ENCODE peak calls at places on chromosomes 3 and 15, in four cellular contexts. C is AG04449, U is A673, D is cardiac muscle cell. Q is an unnamed sample.

GRCh38 chr15:87609909-87610308 is 646.6 kb downstream of the NTRK3 start:
- DNase-seq in D (no peak), U (no peak), C (no peak), Q (no peak)

GRCh38 chr3:175111036-175111435 is 251.9 kb downstream of the NAALADL2 start:
- DNase-seq in U (no peak), D (peak; percentile 51), C (no peak), Q (no peak)

GRCh38 chr15:88909956-88910831 is 3.0 kb downstream of the MFGE8 start:
- DNase-seq in D (no peak), C (no peak), U (no peak), Q (no peak)

GRCh38 chr3:7543294-7543693 is 682.4 kb downstream of the GRM7 start:
- DNase-seq in U (no peak), C (no peak), D (peak; percentile 38), Q (no peak)

GRCh38 chr3:187941135-187941847 is 196.0 kb upstream of the BCL6 start:
- DNase-seq in U (no peak), D (no peak), C (no peak), Q (no peak)

GRCh38 chr15:48393650-48394049 is 62.4 kb downstream of the DUT start:
- DNase-seq in C (no peak), D (peak; percentile 85), U (no peak), Q (no peak)

GRCh38 chr3:86830566-86830965 is 160.4 kb downstream of the VGLL3 start:
- DNase-seq in C (peak; percentile 78), D (peak; percentile 60), U (no peak), Q (peak; percentile 64)

GRCh38 chr15:90557651-90558084 is 27.9 kb downstream of the CRTC3 start:
- DNase-seq in C (no peak), D (peak; percentile 93), U (no peak), Q (peak; percentile 62)

GRCh38 chr3:127454968-127455367 is 135.6 kb downstream of the TPRA1 start:
- DNase-seq in C (no peak), U (no peak), D (no peak), Q (no peak)

GRCh38 chr3:71078199-71078598 is 505.3 kb downstream of the FOXP1 start:
- DNase-seq in C (no peak), U (no peak), D (no peak), Q (no peak)

GRCh38 chr15:31312220-31312619 is 14.4 kb upstream of the KLF13 start:
- DNase-seq in C (no peak), U (no peak), D (no peak), Q (no peak)

GRCh38 chr15:69046781-69047180 is 32.3 kb downstream of the NOX5 start:
- DNase-seq in D (no peak), U (no peak), C (no peak), Q (no peak)

DNA sequence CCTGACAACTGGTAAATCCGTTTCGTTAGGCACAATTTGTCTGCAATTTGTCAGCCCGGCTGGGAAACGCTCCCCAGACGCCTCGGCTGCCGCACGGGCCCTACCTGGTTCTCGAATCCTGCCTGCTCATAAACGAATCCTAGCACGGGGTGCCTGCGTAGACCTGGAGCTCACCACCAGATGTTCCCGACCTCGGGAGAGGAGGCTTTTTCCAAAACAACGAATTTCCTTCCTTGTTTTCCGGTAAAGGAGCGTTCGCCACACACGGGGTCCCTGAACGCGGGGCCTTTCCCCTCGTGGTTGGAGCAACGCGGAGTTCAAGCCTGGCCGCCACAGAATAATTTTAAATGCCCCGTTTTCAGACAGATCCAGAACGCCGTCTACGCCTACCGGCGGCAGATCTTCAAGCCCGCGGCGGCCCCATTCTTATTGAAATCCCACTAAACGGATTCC is 1.1 kb downstream of the GATA2 start:
- DNase-seq in D (no peak), U (peak; percentile 16), C (no peak), Q (no peak)
- H3K4me3 ChIP-seq in D (peak overlapping the region; percentile 31), U (peak overlapping the region; percentile 43), C (peak overlapping the region; percentile 82), Q (no peak overlapping the region)

GRCh38 chr3:123026551-123027291 is 842 bp downstream of the SEMA5B start:
- DNase-seq in U (peak; percentile 14), D (no peak), C (no peak), Q (no peak)

GRCh38 chr3:123027292-123028232 is at the start of gene SEMA5B:
- DNase-seq in D (peak; percentile 26), U (peak; percentile 50), C (no peak), Q (no peak)

GRCh38 chr3:123028233-123028828 is 768 bp upstream of the SEMA5B start:
- DNase-seq in U (peak; percentile 84), C (peak; percentile 28), D (peak; percentile 86), Q (peak; percentile 66)

GRCh38 chr3:123024056-123024455 is 3.5 kb downstream of the SEMA5B start:
- DNase-seq in U (no peak), D (no peak), C (no peak), Q (no peak)

GRCh38 chr3:123025642-123026521 is 1.7 kb downstream of the SEMA5B start:
- DNase-seq in U (peak; percentile 45), D (peak; percentile 26), C (no peak), Q (no peak)
- H3K4me3 ChIP-seq in U (no peak overlapping the region), D (peak overlapping the region; percentile 44), C (no peak overlapping the region), Q (peak overlapping the region; percentile 34)

GRCh38 chr3:42683875-42684593 is 1.3 kb upstream of the KLHL40 start:
- DNase-seq in C (peak; percentile 77), U (peak; percentile 44), D (peak; percentile 92), Q (peak; percentile 29)
- H3K4me3 ChIP-seq in C (no peak overlapping the region), U (no peak overlapping the region), D (no peak overlapping the region), Q (no peak overlapping the region)

DNA sequence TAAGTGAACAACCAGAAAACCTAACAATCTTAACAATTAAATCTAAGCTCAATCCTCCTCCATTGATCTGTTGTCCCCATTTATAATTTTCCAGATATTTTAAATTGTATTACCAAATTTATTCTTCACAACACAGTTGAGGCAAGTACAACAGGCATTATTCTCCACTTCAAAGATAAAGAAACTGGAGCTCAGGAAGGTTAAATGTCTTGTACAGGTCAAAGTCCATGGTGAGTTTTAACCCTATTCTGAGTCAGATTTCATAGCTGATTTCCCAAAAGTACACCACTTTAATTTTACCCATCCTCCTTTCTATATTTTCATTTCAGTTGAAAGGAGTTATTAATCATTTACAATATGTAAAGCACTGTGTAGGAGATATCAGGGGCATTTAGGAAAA is 112.2 kb downstream of the FBXL22 start:
- DNase-seq in C (no peak), D (no peak), U (no peak), Q (no peak)
- H3K4me3 ChIP-seq in C (no peak overlapping the region), D (no peak overlapping the region), U (no peak overlapping the region), Q (no peak overlapping the region)

DNA sequence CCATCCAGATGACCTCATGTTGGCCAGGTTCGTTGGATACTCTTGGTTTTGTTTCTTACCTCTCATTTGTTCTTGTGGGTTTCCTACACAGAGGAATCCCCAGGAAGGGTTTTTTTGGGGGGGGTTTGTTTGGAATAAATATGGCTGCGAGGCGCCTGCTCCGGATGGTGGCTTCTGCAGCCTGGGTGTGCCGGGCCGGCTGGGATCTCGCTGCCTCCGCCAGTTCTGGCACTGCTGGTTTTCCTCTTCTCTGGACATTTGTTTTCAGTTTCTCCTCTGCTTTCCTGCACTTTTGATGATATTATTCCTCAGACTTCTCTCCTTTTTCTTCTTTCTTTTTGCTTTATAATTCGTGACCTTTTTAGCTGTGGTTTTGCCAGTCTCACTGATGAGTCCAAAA is 187.4 kb downstream of the OR4M2 start:
- DNase-seq in D (no peak), U (no peak), C (no peak), Q (no peak)
- H3K4me3 ChIP-seq in D (no peak overlapping the region), U (no peak overlapping the region), C (no peak overlapping the region), Q (no peak overlapping the region)

DNA sequence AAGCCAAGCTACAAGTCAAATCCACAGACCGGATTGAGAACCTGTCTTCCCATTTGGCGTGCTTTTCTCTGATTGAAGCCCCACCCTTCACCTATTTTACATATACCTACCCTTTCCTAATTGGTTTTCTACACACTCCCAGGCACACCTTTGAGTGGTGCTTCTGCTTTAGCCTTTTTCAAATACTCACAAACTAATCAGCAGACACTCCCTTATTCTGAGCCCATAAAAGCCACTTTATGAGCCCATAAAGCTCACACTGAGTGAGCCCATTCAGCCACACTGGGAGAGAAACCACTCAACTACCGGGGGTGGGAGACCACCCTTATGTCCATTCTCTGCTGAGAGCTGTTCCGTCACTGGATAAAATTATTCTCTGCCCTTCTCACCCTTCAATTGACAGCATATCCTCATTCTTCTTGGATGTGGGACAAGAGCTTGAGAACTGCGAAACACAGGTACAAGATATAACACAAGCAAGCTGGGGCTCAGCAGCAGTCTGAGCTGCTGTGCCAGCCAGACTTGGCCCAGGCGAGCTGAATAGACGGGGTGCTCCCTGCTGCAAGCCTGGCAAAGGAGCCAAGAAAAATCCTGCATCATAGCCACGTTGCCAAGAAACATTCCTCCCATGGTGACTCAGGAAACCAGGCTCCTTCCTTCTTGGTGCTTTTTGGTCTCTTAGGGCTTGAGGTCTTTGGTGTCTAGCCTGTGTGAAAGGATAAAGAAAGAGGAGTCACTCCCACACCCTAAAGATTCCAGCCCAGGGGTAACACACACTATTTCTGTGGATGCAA is 609.6 kb downstream of the MCTP2 start:
- DNase-seq in U (peak; percentile 1), C (no peak), D (no peak), Q (peak; percentile 67)
- H3K4me3 ChIP-seq in U (no peak overlapping the region), C (no peak overlapping the region), D (no peak overlapping the region), Q (no peak overlapping the region)

GRCh38 chr15:101187820-101188516 is 63.9 kb downstream of the CHSY1 start:
- DNase-seq in C (no peak), U (no peak), D (peak; percentile 95), Q (peak; percentile 88)
- H3K4me3 ChIP-seq in C (no peak overlapping the region), U (no peak overlapping the region), D (peak overlapping the region; percentile 1), Q (no peak overlapping the region)

DNA sequence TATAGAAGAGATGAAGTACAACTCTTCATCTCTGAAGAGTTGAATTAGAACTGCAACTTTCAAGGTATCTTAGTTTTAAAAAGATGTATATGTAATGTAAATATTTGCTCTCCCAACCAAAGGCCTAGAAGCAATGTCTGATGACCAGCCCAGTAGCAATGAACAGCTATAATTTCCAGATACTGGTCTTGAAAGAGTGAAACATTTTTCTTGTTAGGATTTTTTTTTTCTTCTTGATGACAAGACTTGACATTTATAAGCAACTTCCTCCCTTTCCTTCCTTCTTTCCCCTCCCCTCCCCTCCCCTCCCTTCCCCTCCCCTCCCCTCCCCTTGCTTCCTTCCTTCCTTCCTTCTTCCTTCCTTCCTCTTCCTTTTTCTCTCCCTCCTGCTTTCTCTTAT is 423.4 kb downstream of the ZIC1 start:
- DNase-seq in U (no peak), D (no peak), C (no peak), Q (no peak)
- H3K4me3 ChIP-seq in U (no peak overlapping the region), D (no peak overlapping the region), C (no peak overlapping the region), Q (no peak overlapping the region)

DNA sequence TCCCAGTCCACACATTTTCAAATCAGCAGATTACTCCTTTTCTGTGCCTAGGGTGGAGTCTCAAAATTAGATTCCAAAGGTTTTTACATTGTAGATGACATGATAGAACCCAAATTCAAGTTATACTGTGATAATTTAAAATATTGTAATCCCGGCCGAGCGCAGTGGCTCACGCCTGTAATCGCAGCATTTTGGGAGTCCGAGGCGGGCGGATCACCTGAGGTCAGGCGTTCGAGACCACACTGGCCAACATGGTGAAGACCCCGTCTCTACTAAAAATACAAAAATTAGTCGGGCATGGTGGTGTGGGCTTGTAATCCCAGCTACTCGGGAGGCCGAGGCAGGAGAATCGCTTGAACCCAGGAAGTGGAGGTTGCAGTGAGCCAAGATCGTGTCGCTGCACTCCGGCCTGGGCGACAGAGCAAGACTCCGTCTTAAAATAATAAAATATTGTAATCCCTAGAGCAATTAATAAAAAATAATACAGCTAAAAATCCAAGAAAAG is 1.2 kb upstream of the CYFIP1 start:
- DNase-seq in D (no peak), U (no peak), C (no peak), Q (no peak)
- H3K4me3 ChIP-seq in D (no peak overlapping the region), U (no peak overlapping the region), C (peak overlapping the region; percentile 87), Q (no peak overlapping the region)

Q was measured in astrocyte of the cerebellum.